ENCODE peak calls at places on chromosomes 5 and 9, in nine cellular contexts. C is right lobe of liver; Y is testis; S is HCT116; W is tibial nerve; V is heart right ventricle; N is ascending aorta; G is CD8-positive, alpha-beta T cell; P is esophagus squamous epithelium. T is an unnamed sample. For H3K27me3, the result is how much of the 10 kb centered on the place peaks cover.

GRCh38 chr5:92470770-92471169 is 1087.7 kb upstream of the ARRDC3 start:
- DNase-seq in C (no peak), Y (no peak), S (no peak), W (no peak), V (no peak), N (no peak), G (no peak), P (no peak), T (no peak)

GRCh38 chr9:76371901-76372300 is 22.3 kb downstream of the RFK start:
- DNase-seq in C (no peak), Y (no peak), S (no peak), W (no peak), V (no peak), N (no peak), G (no peak), P (no peak), T (no peak)

GRCh38 chr5:72018158-72018803 is 89.0 kb upstream of the MAP1B start:
- DNase-seq in C (peak), Y (peak), S (peak), W (peak), V (peak), N (no peak), G (peak), P (no peak), T (peak)

GRCh38 chr5:178238711-178239592 is 6.3 kb upstream of the PHYKPL start:
- DNase-seq in C (peak), Y (no peak), S (no peak), W (no peak), V (no peak), N (no peak), G (no peak), P (no peak), T (no peak)

GRCh38 chr5:23523998-23524397 is 16.6 kb downstream of the PRDM9 start:
- DNase-seq in C (no peak), Y (no peak), S (no peak), W (no peak), V (no peak), N (no peak), G (no peak), P (no peak), T (no peak)

GRCh38 chr9:11149065-11149464 is 536.3 kb upstream of the PTPRD start:
- DNase-seq in C (no peak), Y (peak), S (no peak), W (no peak), V (no peak), N (no peak), G (no peak), P (no peak), T (no peak)

GRCh38 chr9:112997236-112997941 is 14.6 kb downstream of the ZNF883 start:
- DNase-seq in C (no peak), Y (no peak), S (no peak), W (no peak), V (no peak), N (no peak), G (no peak), P (no peak), T (no peak)

GRCh38 chr5:37840036-37840909 is at the start of gene GDNF:
- DNase-seq in C (no peak), Y (peak), S (no peak), W (no peak), V (no peak), N (no peak), G (no peak), P (no peak), T (no peak)

GRCh38 chr5:75324791-75325190 is 12.2 kb upstream of the HMGCR start:
- DNase-seq in C (no peak), Y (no peak), S (no peak), W (no peak), V (no peak), N (no peak), G (no peak), P (no peak), T (no peak)

GRCh38 chr5:149853019-149853648 is 91.5 kb downstream of the PDE6A start:
- DNase-seq in C (peak), Y (peak), S (peak), W (peak), V (peak), N (no peak), G (peak), P (no peak), T (peak)

GRCh38 chr5:176594554-176594953 is 15.4 kb downstream of the GPRIN1 start:
- DNase-seq in C (no peak), Y (no peak), S (no peak), W (no peak), V (no peak), N (no peak), G (no peak), P (no peak), T (no peak)
- H3K27me3 ChIP-seq in C (under half), Y (under half), S (under half), W (under half), V (under half), N (under half), G (under half), P (under half), T (under half)

GRCh38 chr5:9540791-9541190 is 5.1 kb downstream of the SEMA5A start:
- DNase-seq in C (no peak), Y (no peak), S (no peak), W (no peak), V (no peak), N (no peak), G (no peak), P (no peak), T (no peak)
- H3K27ac ChIP-seq in C (no peak), Y (no peak), S (no peak), W (peak), V (peak), N (peak), G (no peak), P (peak), T (peak)

GRCh38 chr9:95181845-95182244 is 135.7 kb downstream of the FANCC start:
- DNase-seq in C (no peak), Y (no peak), S (no peak), W (no peak), V (no peak), N (no peak), G (no peak), P (no peak), T (no peak)
- H3K27me3 ChIP-seq in C (under half), Y (under half), S (under half), W (under half), V (under half), N (under half), G (under half), P (under half), T (under half)

GRCh38 chr9:129204840-129205239 is 26.8 kb upstream of the IER5L start:
- DNase-seq in C (no peak), Y (no peak), S (no peak), W (no peak), V (no peak), N (no peak), G (no peak), P (no peak), T (no peak)
- H3K27ac ChIP-seq in C (no peak), Y (no peak), S (no peak), W (no peak), V (no peak), N (no peak), G (no peak), P (no peak), T (no peak)

GRCh38 chr5:176996780-176997179 is 9.8 kb downstream of the UIMC1 start:
- DNase-seq in C (peak), Y (no peak), S (no peak), W (no peak), V (no peak), N (no peak), G (no peak), P (no peak), T (no peak)

GRCh38 chr5:176995122-176995490 is 11.5 kb downstream of the UIMC1 start:
- DNase-seq in C (no peak), Y (no peak), S (no peak), W (no peak), V (no peak), N (no peak), G (no peak), P (no peak), T (no peak)

GRCh38 chr5:176995896-176996767 is 10.4 kb downstream of the UIMC1 start:
- DNase-seq in C (no peak), Y (no peak), S (no peak), W (no peak), V (no peak), N (no peak), G (no peak), P (no peak), T (no peak)

GRCh38 chr5:176994460-176995121 is 12.0 kb downstream of the UIMC1 start:
- DNase-seq in C (no peak), Y (peak), S (no peak), W (no peak), V (peak), N (peak), G (no peak), P (no peak), T (no peak)

GRCh38 chr5:176998828-176999227 is 7.8 kb downstream of the UIMC1 start:
- DNase-seq in C (peak), Y (no peak), S (no peak), W (no peak), V (no peak), N (no peak), G (no peak), P (no peak), T (no peak)
- H3K27me3 ChIP-seq in C (under half), Y (under half), S (under half), W (under half), V (under half), N (under half), G (under half), P (under half), T (under half)

DNA sequence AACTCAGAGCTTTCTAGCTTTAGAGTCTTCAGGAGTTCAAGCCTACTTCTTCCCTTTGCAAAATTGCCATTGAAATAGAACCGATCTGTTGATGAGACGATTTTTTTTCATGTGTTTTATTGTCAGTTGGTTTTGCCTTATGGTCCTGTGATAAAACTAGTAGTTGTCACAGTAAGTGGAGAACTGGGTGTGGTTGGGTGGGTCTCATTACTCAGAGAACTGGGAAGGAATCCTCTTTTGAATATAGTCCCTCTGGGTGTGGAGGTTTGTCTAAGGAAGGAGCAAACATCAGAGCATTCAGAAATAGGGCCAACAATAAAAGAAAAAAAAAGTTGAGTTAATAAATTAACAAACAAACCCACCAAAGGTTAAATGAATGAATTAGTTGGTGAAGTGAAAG is 69.0 kb downstream of the ALDH1A1 start:
- DNase-seq in C (no peak), Y (no peak), S (no peak), W (no peak), V (no peak), N (no peak), G (no peak), P (no peak), T (no peak)
- H3K27ac ChIP-seq in C (no peak), Y (no peak), S (no peak), W (no peak), V (no peak), N (no peak), G (no peak), P (peak), T (no peak)

GRCh38 chr5:76485511-76485910 is 82.4 kb downstream of the IQGAP2 start:
- DNase-seq in C (no peak), Y (no peak), S (no peak), W (no peak), V (no peak), N (no peak), G (no peak), P (no peak), T (peak)
- H3K27me3 ChIP-seq in C (under half), Y (under half), S (under half), W (under half), V (under half), N (under half), G (under half), P (under half), T (under half)